ENCODE peak calls at places on chromosome 7, in seven cellular contexts. B is AG04449, C is NB4, Y is OCI-LY7, K is epithelial cell of esophagus, A is HFF-Myc, D is foreskin fibroblast. E is an unnamed sample.
A peak's percentile ranks its signal among the peaks of the same experiment; 100 is the strongest.

GRCh38 chr7:105016083-105017075 is 2.4 kb downstream of the KMT2E start:
- DNase-seq in A (no peak), C (no peak), B (no peak), D (no peak), K (peak; percentile 29), Y (no peak), E (no peak)

GRCh38 chr7:33087858-33088257 is 21.3 kb downstream of the RP9 start:
- DNase-seq in Y (no peak), C (no peak), B (no peak), A (no peak), K (no peak), D (no peak), E (no peak)

GRCh38 chr7:1567082-1567771 is 2.6 kb downstream of the PSMG3 start:
- DNase-seq in B (no peak), A (no peak), C (peak; percentile 76), D (no peak), Y (no peak), K (peak; percentile 40), E (peak; percentile 73)

GRCh38 chr7:65265959-65266519 is 107.6 kb upstream of the ZNF92 start:
- DNase-seq in K (no peak), Y (no peak), D (no peak), A (no peak), C (no peak), B (no peak), E (no peak)

GRCh38 chr7:95476904-95477594 is 8.7 kb upstream of the ASB4 start:
- DNase-seq in C (peak; percentile 76), Y (peak; percentile 77), D (peak; percentile 44), B (no peak), A (peak; percentile 30), K (peak; percentile 72), E (no peak)

GRCh38 chr7:75663302-75663907 is 75.3 kb downstream of the HIP1 start:
- DNase-seq in A (no peak), B (no peak), Y (no peak), D (no peak), K (no peak), C (no peak), E (no peak)

GRCh38 chr7:81956520-81956919 is 186.7 kb upstream of the HGF start:
- DNase-seq in K (peak; percentile 23), C (peak; percentile 92), B (no peak), D (peak; percentile 33), Y (peak; percentile 63), A (peak; percentile 33), E (no peak)

GRCh38 chr7:108236681-108237415 is 106.7 kb upstream of the LAMB4 start:
- DNase-seq in B (no peak), C (no peak), A (no peak), D (no peak), Y (no peak), K (no peak), E (no peak)

GRCh38 chr7:148527717-148528168 is 62.8 kb upstream of the C7orf33 start:
- DNase-seq in A (peak; percentile 44), Y (peak; percentile 81), C (peak; percentile 91), D (peak; percentile 18), K (peak; percentile 88), B (peak; percentile 17), E (peak; percentile 63)

GRCh38 chr7:8365499-8366110 is 67.8 kb upstream of the NXPH1 start:
- DNase-seq in A (no peak), D (no peak), Y (peak; percentile 7), K (peak; percentile 36), B (no peak), C (peak; percentile 33), E (peak; percentile 9)

GRCh38 chr7:94212160-94212559 is 182.5 kb upstream of the COL1A2 start:
- DNase-seq in A (no peak), B (no peak), Y (no peak), C (no peak), K (no peak), D (no peak), E (no peak)

GRCh38 chr7:27992092-27992491 is 188.5 kb downstream of the JAZF1 start:
- DNase-seq in B (no peak), A (no peak), K (no peak), Y (no peak), D (peak; percentile 13), C (no peak), E (no peak)

GRCh38 chr7:138129551-138130165 is 53.4 kb downstream of the AKR1D1 start:
- DNase-seq in Y (no peak), D (no peak), A (no peak), C (no peak), B (no peak), K (no peak), E (no peak)

GRCh38 chr7:36671432-36671829 is 52.9 kb downstream of the AOAH start:
- DNase-seq in C (no peak), Y (no peak), K (no peak), B (no peak), A (no peak), D (no peak), E (no peak)

GRCh38 chr7:80721880-80722595 is 83.6 kb downstream of the CD36 start:
- DNase-seq in A (no peak), Y (no peak), D (peak; percentile 84), K (peak; percentile 87), C (peak; percentile 41), B (no peak), E (peak; percentile 81)

GRCh38 chr7:97179454-97180104 is 62.1 kb downstream of the SDHAF3 start:
- DNase-seq in C (peak; percentile 76), B (peak; percentile 17), Y (peak; percentile 66), K (peak; percentile 66), A (peak; percentile 37), D (peak; percentile 42), E (no peak)

GRCh38 chr7:107857541-107857912 is 33.5 kb upstream of the DLD start:
- DNase-seq in B (no peak), C (no peak), A (peak; percentile 24), D (no peak), K (no peak), Y (no peak), E (no peak)

GRCh38 chr7:39735903-39736302 is 112.5 kb downstream of the RALA start:
- DNase-seq in K (no peak), B (no peak), D (no peak), Y (no peak), A (no peak), C (peak; percentile 35), E (no peak)

GRCh38 chr7:46972205-46972604 is 609.7 kb downstream of the TNS3 start:
- DNase-seq in Y (no peak), B (peak; percentile 45), K (peak; percentile 73), A (peak; percentile 52), D (peak; percentile 68), C (no peak), E (peak; percentile 67)

GRCh38 chr7:4959881-4960280 is 894 bp upstream of the MMD2 start:
- DNase-seq in Y (no peak), B (no peak), D (no peak), A (no peak), K (no peak), C (no peak), E (no peak)

GRCh38 chr7:122407195-122407594 is 102.6 kb upstream of the FEZF1 start:
- DNase-seq in B (no peak), K (no peak), C (no peak), D (no peak), Y (no peak), A (no peak), E (no peak)

GRCh38 chr7:142188159-142188558 is 69.7 kb downstream of the PRSS58 start:
- DNase-seq in A (no peak), D (no peak), K (peak; percentile 49), C (peak; percentile 68), Y (no peak), B (no peak), E (no peak)

GRCh38 chr7:127920787-127921438 is 110.3 kb downstream of the LRRC4 start:
- DNase-seq in B (no peak), D (peak; percentile 61), A (no peak), C (peak; percentile 33), Y (no peak), K (peak; percentile 41), E (no peak)

GRCh38 chr7:3995187-3995586 is 686.9 kb upstream of the FOXK1 start:
- DNase-seq in Y (peak; percentile 18), A (no peak), D (no peak), B (no peak), K (no peak), C (peak; percentile 45), E (no peak)

GRCh38 chr7:94289071-94289470 is 105.6 kb upstream of the COL1A2 start:
- DNase-seq in A (peak; percentile 75), C (peak; percentile 35), K (peak; percentile 83), D (peak; percentile 81), B (no peak), Y (peak; percentile 4), E (peak; percentile 41)

GRCh38 chr7:5423844-5424688 is 432 bp upstream of the TNRC18 start:
- DNase-seq in Y (peak; percentile 87), B (peak; percentile 92), D (peak; percentile 99), K (peak; percentile 99), A (peak; percentile 98), C (peak; percentile 100), E (peak; percentile 93)

DNA sequence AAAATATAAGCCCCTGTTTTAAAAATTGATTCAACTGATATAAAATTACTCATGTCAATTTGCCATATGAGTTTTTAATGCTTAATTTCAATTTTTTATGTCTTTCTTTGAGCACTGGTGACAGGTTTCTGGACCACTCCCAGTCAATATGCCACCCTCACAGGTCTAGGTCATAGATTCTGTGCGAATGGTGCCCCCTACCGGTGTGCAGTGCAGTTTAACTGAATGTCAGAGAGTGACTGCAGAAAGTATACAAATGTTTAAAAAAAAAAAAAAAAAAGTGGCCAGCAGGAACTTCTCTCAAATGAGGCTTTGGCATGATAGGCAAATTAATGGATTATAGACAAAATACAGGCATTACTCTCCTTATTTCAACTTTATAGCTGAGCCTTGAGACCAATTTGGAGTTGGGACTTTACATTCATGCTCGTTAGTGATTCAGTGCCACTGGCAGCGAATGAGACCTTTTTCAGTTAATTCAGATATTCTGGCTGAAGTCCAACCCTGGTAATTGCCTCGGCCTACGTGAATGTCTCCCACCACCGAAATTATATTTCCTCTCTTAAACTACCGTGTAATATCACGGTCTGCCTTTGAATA is 427.6 kb downstream of the PHTF2 start:
- DNase-seq in A (peak; percentile 47), B (no peak), K (peak; percentile 53), D (no peak), C (peak; percentile 61), Y (peak; percentile 26), E (no peak)
- TF ChIP-seq CTCF in A (peak; percentile 73), B (peak; percentile 39), K (peak; percentile 60), D (peak; percentile 55), C (peak; percentile 62), Y (peak; percentile 76), E (peak; percentile 89)

GRCh38 chr7:32039000-32039756 is 31.0 kb downstream of the PDE1C start:
- DNase-seq in C (peak; percentile 14), K (peak; percentile 11), D (no peak), A (no peak), B (no peak), Y (no peak), E (no peak)
- TF ChIP-seq CTCF in C (peak; percentile 8), K (peak; percentile 11), D (no peak), A (peak; percentile 12), B (no peak), Y (no peak), E (no peak)

GRCh38 chr7:151032936-151033863 is 5.0 kb downstream of the ABCB8 start:
- DNase-seq in K (peak; percentile 23), C (peak; percentile 52), D (no peak), Y (no peak), A (no peak), B (no peak), E (no peak)
- TF ChIP-seq CTCF in K (peak; percentile 6), C (peak; percentile 29), D (no peak), Y (no peak), A (no peak), B (no peak), E (peak; percentile 26)

GRCh38 chr7:154302380-154302779 is 250.2 kb downstream of the DPP6 start:
- DNase-seq in A (no peak), D (no peak), C (no peak), K (no peak), Y (no peak), B (no peak), E (no peak)
- TF ChIP-seq CTCF in A (no peak), D (no peak), C (no peak), K (no peak), Y (no peak), B (no peak), E (no peak)

E was measured in epithelial cell of proximal tubule.